ENCODE peak calls at places on chromosomes 1 and 21, in seven cellular contexts. O, G, Z, M, X, L and N are unnamed samples.

GRCh38 chr1:157153743-157154142 is 15.5 kb upstream of the ETV3 start:
- DNase-seq in X (no peak), Z (no peak), O (no peak), L (no peak), G (no peak), M (no peak), N (no peak)

GRCh38 chr21:41695513-41695912 is 71.3 kb downstream of the RIPK4 start:
- DNase-seq in M (no peak), Z (no peak), X (no peak), L (no peak), O (no peak), G (no peak), N (no peak)

GRCh38 chr21:28126521-28127317 is 866.0 kb downstream of the LTN1 start:
- DNase-seq in Z (no peak), L (no peak), G (no peak), M (no peak), X (no peak), O (no peak), N (no peak)

GRCh38 chr1:15705184-15705566 is 21.1 kb downstream of the PLEKHM2 start:
- DNase-seq in O (no peak), Z (no peak), L (no peak), X (no peak), G (no peak), M (no peak), N (no peak)

GRCh38 chr1:19385869-19386591 is 73.9 kb downstream of the SLC66A1 start:
- DNase-seq in M (peak; percentile 66), G (no peak), L (no peak), X (peak; percentile 7), Z (peak; percentile 85), O (no peak), N (no peak)

GRCh38 chr1:104406731-104407130 is 657.0 kb downstream of the AMY1C start:
- DNase-seq in G (no peak), M (no peak), Z (no peak), L (no peak), X (no peak), O (no peak), N (no peak)

GRCh38 chr21:17688912-17689874 is 76.5 kb upstream of the BTG3 start:
- DNase-seq in M (peak; percentile 57), X (peak; percentile 78), Z (peak; percentile 76), L (peak; percentile 36), O (no peak), G (peak; percentile 54), N (peak; percentile 54)

GRCh38 chr1:22794691-22795090 is 84.1 kb downstream of the EPHB2 start:
- DNase-seq in O (no peak), L (no peak), G (no peak), X (no peak), M (no peak), Z (no peak), N (peak; percentile 62)

GRCh38 chr1:32241011-32241763 is 5.8 kb upstream of the FAM167B start:
- DNase-seq in X (no peak), G (peak; percentile 43), M (peak; percentile 64), Z (peak; percentile 44), L (peak; percentile 41), O (no peak), N (peak; percentile 79)

GRCh38 chr1:224494343-224494742 is 59.7 kb upstream of the WDR26 start:
- DNase-seq in M (no peak), X (no peak), L (no peak), G (no peak), O (no peak), Z (no peak), N (no peak)

GRCh38 chr21:15112858-15113257 is 48.1 kb upstream of the NRIP1 start:
- DNase-seq in M (no peak), X (no peak), O (no peak), L (no peak), Z (no peak), G (no peak), N (no peak)